ENCODE peak calls at places on chromosome 19, in five cellular contexts. D, Z, T, L and J are unnamed samples.

GRCh38 chr19:15563325-15563794 is 51.7 kb upstream of the CYP4F8 start:
- DNase-seq in D (no peak), Z (no peak), T (no peak), L (peak; percentile 34), J (no peak)

GRCh38 chr19:9144920-9145319 is 4.7 kb downstream of the ZNF317 start:
- DNase-seq in D (no peak), Z (no peak), T (no peak), L (peak; percentile 4), J (no peak)

GRCh38 chr19:35350591-35350990 is 2.9 kb downstream of the FFAR1 start:
- DNase-seq in D (no peak), Z (peak; percentile 20), T (no peak), L (no peak), J (no peak)

GRCh38 chr19:57280913-57281425 is 684 bp downstream of the ZNF460 start:
- DNase-seq in D (no peak), Z (peak; percentile 17), T (no peak), L (no peak), J (peak; percentile 45)

GRCh38 chr19:12847159-12848139 is 9.1 kb downstream of the MAST1 start:
- DNase-seq in D (peak; percentile 73), Z (peak; percentile 93), T (peak; percentile 94), L (peak; percentile 83), J (peak; percentile 91)

GRCh38 chr19:57071414-57071813 is 48.4 kb upstream of the USP29 start:
- DNase-seq in D (no peak), Z (no peak), T (no peak), L (no peak), J (no peak)

GRCh38 chr19:54425382-54425723 is 10.1 kb downstream of the TTYH1 start:
- DNase-seq in D (no peak), Z (no peak), T (no peak), L (no peak), J (no peak)

GRCh38 chr19:54453921-54454780 is 5.2 kb downstream of the LENG8 start:
- DNase-seq in D (no peak), Z (no peak), T (no peak), L (no peak), J (no peak)

GRCh38 chr19:14318873-14319272 is 62.4 kb upstream of the ADGRE5 start:
- DNase-seq in D (no peak), Z (peak; percentile 78), T (peak; percentile 77), L (no peak), J (peak; percentile 40)

GRCh38 chr19:2394669-2395292 is 32.6 kb downstream of the TIMM13 start:
- DNase-seq in D (no peak), Z (peak; percentile 61), T (peak; percentile 48), L (no peak), J (no peak)

GRCh38 chr19:41161903-41162302 is 31.1 kb upstream of the CYP2S1 start:
- DNase-seq in D (no peak), Z (no peak), T (no peak), L (no peak), J (no peak)

GRCh38 chr19:11377237-11377636 is 2.8 kb downstream of the SWSAP1 start:
- DNase-seq in D (peak; percentile 63), Z (no peak), T (peak; percentile 50), L (peak; percentile 85), J (peak; percentile 60)

GRCh38 chr19:27885361-27885760 is 1327.6 kb downstream of the UQCRFS1 start:
- DNase-seq in D (no peak), Z (no peak), T (no peak), L (no peak), J (no peak)

GRCh38 chr19:45154064-45154827 is 6.5 kb downstream of the NKPD1 start:
- DNase-seq in D (no peak), Z (no peak), T (no peak), L (peak; percentile 94), J (peak; percentile 50)
- TF ChIP-seq CTCF in D (no peak), Z (no peak), T (no peak), L (peak; percentile 6), J (no peak)

GRCh38 chr19:49662011-49662410 is 3.6 kb downstream of the IRF3 start:
- DNase-seq in D (no peak), Z (no peak), T (no peak), L (no peak), J (no peak)

GRCh38 chr19:49665301-49666119 is at the start of the genes BCL2L12 and IRF3:
- DNase-seq in D (peak; percentile 97), Z (peak; percentile 99), T (peak; percentile 99), L (peak; percentile 97), J (peak; percentile 99)

GRCh38 chr19:49663224-49663623 is 2.4 kb downstream of the IRF3 start:
- DNase-seq in D (no peak), Z (no peak), T (no peak), L (no peak), J (no peak)

GRCh38 chr19:49666120-49666444 is 349 bp downstream of the BCL2L12 start:
- DNase-seq in D (no peak), Z (no peak), T (no peak), L (no peak), J (no peak)

DNA sequence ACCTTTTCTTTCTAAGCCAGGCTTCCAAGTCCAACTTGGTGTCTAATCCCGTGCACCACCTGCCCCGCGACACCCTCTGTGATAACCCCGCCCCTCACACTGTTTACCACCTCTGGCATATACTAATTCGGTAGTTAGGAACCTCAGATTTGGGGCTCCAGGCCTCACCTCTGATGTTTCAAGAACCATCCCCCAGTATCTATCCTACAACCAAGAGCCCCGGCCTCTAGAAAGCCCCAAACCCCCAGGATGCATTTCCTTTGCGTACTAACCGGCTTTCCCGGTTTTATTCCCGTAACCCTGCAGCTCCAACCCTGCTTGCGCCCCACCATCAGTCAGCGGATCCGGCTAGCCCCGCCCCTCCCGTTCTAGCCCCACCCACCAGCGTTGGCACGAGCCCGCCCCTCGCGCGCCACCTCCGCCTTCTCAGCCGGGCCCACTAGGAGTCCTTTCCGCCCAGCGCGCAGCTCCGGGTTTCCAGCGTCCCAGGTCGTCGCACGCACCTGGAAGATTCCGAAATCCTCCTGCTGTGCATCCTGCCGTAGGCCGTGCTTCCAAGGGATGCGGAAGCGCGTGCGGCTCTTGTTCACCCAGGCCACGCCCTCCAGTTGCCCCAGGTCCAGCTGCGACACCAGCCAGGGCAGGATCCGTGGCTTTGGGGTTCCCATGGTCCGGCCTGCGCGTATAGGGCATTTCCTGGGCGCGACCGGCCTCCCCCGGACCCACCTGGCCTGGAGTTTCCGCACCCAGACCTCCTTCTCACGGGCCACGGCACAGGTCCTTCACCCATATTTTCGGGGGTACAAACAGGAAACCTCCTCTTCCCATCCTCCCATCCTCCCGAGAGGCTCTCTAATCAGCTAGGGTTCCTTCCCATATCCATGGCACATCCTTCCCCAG is 1.2 kb downstream of the IRF3 start:
- DNase-seq in D (peak; percentile 88), Z (peak; percentile 88), T (peak; percentile 91), L (peak; percentile 80), J (peak; percentile 95)
- TF ChIP-seq CTCF in D (peak; percentile 38), Z (peak; percentile 10), T (no peak), L (no peak), J (no peak)

GRCh38 chr19:18508585-18508984 is 13.3 kb downstream of the ELL start:
- DNase-seq in D (no peak), Z (no peak), T (no peak), L (no peak), J (no peak)
- TF ChIP-seq CTCF in D (no peak), Z (no peak), T (no peak), L (no peak), J (no peak)

DNA sequence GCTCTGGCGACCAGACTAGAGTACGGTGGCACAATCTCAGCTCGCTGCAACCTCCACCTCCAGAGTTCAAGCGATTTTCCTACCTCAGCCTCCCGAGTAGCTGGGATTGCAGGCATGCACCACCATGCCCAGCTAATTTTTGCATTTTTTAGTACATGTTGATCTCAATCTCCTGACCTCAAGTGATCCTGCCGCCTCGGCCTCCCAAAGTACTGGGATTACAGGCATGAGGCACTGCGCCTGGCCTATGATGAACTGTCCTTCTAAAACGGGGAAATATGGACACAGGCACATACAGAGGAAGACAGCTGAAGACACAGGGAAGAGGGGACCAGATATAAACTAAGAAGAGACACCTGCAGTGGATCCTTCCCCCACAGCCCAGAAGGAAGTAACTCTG is 12.7 kb downstream of the CLEC4M start:
- DNase-seq in D (no peak), Z (no peak), T (no peak), L (no peak), J (no peak)
- TF ChIP-seq CTCF in D (no peak), Z (no peak), T (no peak), L (no peak), J (no peak)

GRCh38 chr19:52351512-52351911 is 15.5 kb downstream of the ZNF610 start:
- DNase-seq in D (no peak), Z (no peak), T (no peak), L (no peak), J (peak; percentile 30)
- TF ChIP-seq CTCF in D (no peak), Z (no peak), T (no peak), L (no peak), J (no peak)

GRCh38 chr19:18854982-18855381 is 23.2 kb downstream of the UPF1 start:
- DNase-seq in D (no peak), Z (no peak), T (no peak), L (no peak), J (no peak)

GRCh38 chr19:18857223-18857622 is 25.5 kb downstream of the UPF1 start:
- DNase-seq in D (no peak), Z (no peak), T (no peak), L (no peak), J (no peak)

GRCh38 chr19:18858906-18859646 is 27.3 kb downstream of the UPF1 start:
- DNase-seq in D (no peak), Z (no peak), T (no peak), L (no peak), J (no peak)

GRCh38 chr19:18855647-18856384 is 24.1 kb downstream of the UPF1 start:
- DNase-seq in D (no peak), Z (no peak), T (no peak), L (no peak), J (no peak)

GRCh38 chr19:18856385-18857126 is 24.8 kb downstream of the UPF1 start:
- DNase-seq in D (no peak), Z (no peak), T (no peak), L (peak; percentile 58), J (no peak)
- TF ChIP-seq CTCF in D (no peak), Z (peak; percentile 29), T (no peak), L (peak; percentile 45), J (no peak)

GRCh38 chr19:4550018-4550417 is 9.5 kb downstream of the SEMA6B start:
- DNase-seq in D (no peak), Z (no peak), T (no peak), L (no peak), J (no peak)
- TF ChIP-seq CTCF in D (no peak), Z (no peak), T (no peak), L (no peak), J (no peak)

GRCh38 chr19:18229474-18229873 is 3.2 kb upstream of the PDE4C start:
- DNase-seq in D (no peak), Z (no peak), T (no peak), L (no peak), J (no peak)
- TF ChIP-seq CTCF in D (peak; percentile 7), Z (peak; percentile 58), T (no peak), L (peak; percentile 47), J (peak; percentile 79)

GRCh38 chr19:17327654-17328516 is 6.8 kb downstream of the ANO8 start:
- DNase-seq in D (no peak), Z (peak; percentile 81), T (peak; percentile 91), L (peak; percentile 83), J (peak; percentile 66)
- TF ChIP-seq CTCF in D (no peak), Z (no peak), T (no peak), L (peak; percentile 64), J (no peak)

DNA sequence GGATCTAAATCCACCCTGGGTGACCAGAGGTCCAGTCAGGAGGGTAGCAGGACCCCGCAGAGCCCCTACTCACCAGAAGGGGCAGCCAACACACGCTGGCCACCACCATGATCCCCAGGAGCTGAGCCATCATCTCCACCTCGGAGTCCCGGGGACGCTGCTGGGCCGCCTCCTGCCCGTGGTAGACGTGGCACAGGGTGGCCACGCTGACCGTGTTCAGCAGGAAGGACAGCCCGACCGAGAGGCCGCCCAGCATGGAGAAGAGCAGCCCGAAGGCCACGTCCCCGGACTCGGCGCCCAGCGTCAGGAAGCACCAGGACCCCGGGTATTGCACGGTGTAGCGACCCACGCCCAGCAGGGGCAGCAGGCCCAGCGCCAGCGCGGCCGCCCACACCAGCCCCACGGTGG is 6.9 kb downstream of the TBXA2R start:
- DNase-seq in D (no peak), Z (no peak), T (no peak), L (no peak), J (no peak)
- TF ChIP-seq CTCF in D (no peak), Z (no peak), T (no peak), L (peak; percentile 24), J (no peak)